ENCODE peak calls at places on chromosomes 5 and 9, in five cellular contexts. Q is body of pancreas; S is GM04504; L is cardiac fibroblast; M is activated CD8-positive, alpha-beta memory T cell treated with anti-CD3 and anti-CD28 coated beads, Interleukin-2, amount 50 U/mL, for 48 hours. D is an unnamed sample.

GRCh38 chr9:5110867-5111681 is 74.4 kb downstream of the INSL6 start:
- DNase-seq in Q (no peak), S (no peak), L (no peak), M (peak), D (no peak)

GRCh38 chr9:104258289-104259045 is 164.4 kb downstream of the SMC2 start:
- DNase-seq in Q (no peak), S (no peak), L (no peak), M (no peak), D (no peak)

GRCh38 chr5:9054821-9055589 is 490.9 kb downstream of the SEMA5A start:
- DNase-seq in Q (no peak), S (no peak), L (peak), M (no peak), D (no peak)

GRCh38 chr5:72402381-72402890 is 82.3 kb downstream of the PTCD2 start:
- DNase-seq in Q (no peak), S (no peak), L (peak), M (no peak), D (no peak)

GRCh38 chr5:42492978-42493377 is 69.7 kb downstream of the GHR start:
- DNase-seq in Q (no peak), S (no peak), L (no peak), M (no peak), D (no peak)

GRCh38 chr5:108276187-108276586 is 105.7 kb downstream of the FBXL17 start:
- DNase-seq in Q (no peak), S (no peak), L (no peak), M (no peak), D (no peak)

GRCh38 chr5:7850533-7851239 is at the start of gene CFAP90:
- DNase-seq in Q (peak), S (no peak), L (peak), M (no peak), D (no peak)

GRCh38 chr5:143033535-143034260 is 263.5 kb downstream of the ARHGAP26 start:
- DNase-seq in Q (no peak), S (peak), L (peak), M (no peak), D (no peak)

GRCh38 chr5:168415971-168416370 is 70.3 kb upstream of the RARS1 start:
- DNase-seq in Q (no peak), S (no peak), L (no peak), M (no peak), D (no peak)

GRCh38 chr5:57386958-57387357 is 95.7 kb downstream of the ACTBL2 start:
- DNase-seq in Q (no peak), S (peak), L (peak), M (no peak), D (no peak)

GRCh38 chr9:122816163-122816867 is 12.1 kb downstream of the PDCL start:
- DNase-seq in Q (peak), S (no peak), L (no peak), M (peak), D (no peak)

GRCh38 chr5:139453683-139454567 is 8.6 kb downstream of the ECSCR start:
- DNase-seq in Q (no peak), S (no peak), L (no peak), M (no peak), D (no peak)

GRCh38 chr9:136899196-136899595 is 12.9 kb downstream of the TRAF2 start:
- DNase-seq in Q (peak), S (no peak), L (no peak), M (no peak), D (no peak)

D was measured in foreskin melanocyte.